ENCODE peak calls at places on chromosomes 12 and 14, in six cellular contexts. L, M, Q, J, P and E are unnamed samples.

GRCh38 chr14:77071938-77072388 is 26.1 kb upstream of the CIPC start:
- DNase-seq in L (no peak), J (no peak), M (peak), P (no peak), Q (no peak), E (peak)

GRCh38 chr14:72024043-72024407 is 91.8 kb downstream of the RGS6 start:
- DNase-seq in J (peak), Q (peak), M (peak), L (no peak), P (no peak), E (no peak)

GRCh38 chr12:57250956-57251355 is at the start of gene STAC3:
- DNase-seq in M (no peak), L (peak), J (no peak), Q (no peak), P (peak), E (no peak)

GRCh38 chr12:69389836-69390235 is 30.3 kb downstream of the YEATS4 start:
- DNase-seq in Q (peak), M (peak), L (no peak), P (no peak), J (peak), E (no peak)

GRCh38 chr12:132723015-132723763 is 12.5 kb downstream of the PGAM5 start:
- DNase-seq in P (no peak), Q (no peak), L (no peak), M (peak), J (peak), E (no peak)

GRCh38 chr12:14843425-14843887 is at the start of gene ART4:
- DNase-seq in P (no peak), Q (no peak), M (no peak), L (no peak), J (no peak), E (no peak)

GRCh38 chr14:50106178-50106577 is 10.2 kb downstream of the VCPKMT start:
- DNase-seq in P (no peak), J (no peak), Q (no peak), M (no peak), L (no peak), E (no peak)

GRCh38 chr14:65927871-65928270 is 515.3 kb downstream of the FUT8 start:
- DNase-seq in L (no peak), J (no peak), M (no peak), P (no peak), Q (no peak), E (no peak)

GRCh38 chr12:42484996-42485395 is 104.5 kb downstream of the PRICKLE1 start:
- DNase-seq in Q (no peak), L (no peak), J (no peak), M (no peak), P (no peak), E (peak)

GRCh38 chr12:103590271-103590670 is 3.2 kb downstream of the STAB2 start:
- DNase-seq in L (no peak), Q (no peak), J (no peak), P (no peak), M (no peak), E (no peak)

GRCh38 chr12:52232233-52232915 is 669 bp upstream of the KRT7 start:
- DNase-seq in J (no peak), L (peak), M (no peak), P (no peak), Q (no peak), E (no peak)

GRCh38 chr12:76921072-76921471 is 42.3 kb upstream of the CSRP2 start:
- DNase-seq in L (no peak), Q (no peak), J (no peak), M (no peak), P (no peak), E (no peak)

GRCh38 chr12:5996459-5996858 is 51.4 kb upstream of the ANO2 start:
- DNase-seq in Q (no peak), P (no peak), M (no peak), J (no peak), L (no peak), E (no peak)

GRCh38 chr14:85934886-85935254 is 404.9 kb downstream of the FLRT2 start:
- DNase-seq in L (no peak), Q (peak), P (no peak), M (no peak), J (no peak), E (no peak)

GRCh38 chr14:76574416-76574815 is 186.9 kb upstream of the VASH1 start:
- DNase-seq in L (no peak), M (no peak), Q (no peak), P (no peak), J (no peak), E (no peak)

GRCh38 chr12:94263905-94264655 is 115.7 kb downstream of the PLXNC1 start:
- DNase-seq in M (peak), P (peak), J (peak), L (no peak), Q (no peak), E (no peak)

GRCh38 chr14:81655423-81656314 is 122.0 kb upstream of the SEL1L start:
- DNase-seq in J (no peak), L (no peak), M (no peak), P (no peak), Q (peak), E (no peak)

GRCh38 chr14:76812093-76812421 is 625 bp downstream of the ANGEL1 start:
- DNase-seq in P (no peak), Q (no peak), L (peak), J (no peak), M (no peak), E (no peak)

GRCh38 chr12:6953417-6954315 is 2.5 kb downstream of the PTPN6 start:
- DNase-seq in L (no peak), Q (no peak), P (no peak), J (no peak), M (no peak), E (no peak)

GRCh38 chr14:77302926-77303325 is 17.8 kb downstream of the POMT2 start:
- DNase-seq in M (peak), L (no peak), J (peak), P (no peak), Q (peak), E (peak)

GRCh38 chr14:33564774-33565630 is 385.9 kb downstream of the EGLN3 start:
- DNase-seq in L (no peak), M (peak), P (no peak), Q (no peak), J (peak), E (peak)

DNA sequence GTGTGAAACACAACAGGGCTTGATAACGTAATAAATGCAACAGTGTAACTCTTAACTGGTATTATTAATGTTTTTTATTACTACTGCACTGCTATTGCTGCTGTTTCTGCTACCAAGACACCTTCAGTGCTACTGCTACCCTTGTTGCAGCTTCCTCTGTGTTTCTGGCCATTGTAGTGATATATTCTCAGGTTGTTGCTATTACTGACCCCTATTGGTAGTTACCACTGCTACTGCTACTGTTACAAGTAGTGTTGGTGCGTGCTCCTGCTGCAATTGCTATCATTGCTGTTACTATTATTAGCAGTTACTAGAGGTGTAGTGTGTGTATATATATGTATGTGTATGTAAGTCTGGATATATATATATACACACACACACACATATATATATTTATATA is 87.2 kb upstream of the PTPRB start:
- DNase-seq in J (peak), L (no peak), Q (peak), P (no peak), M (peak), E (no peak)
- TF ChIP-seq CTCF in J (peak), L (no peak), Q (peak), P (no peak), M (peak), E (peak)

GRCh38 chr12:50574621-50575348 is 70.0 kb downstream of the DIP2B start:
- DNase-seq in J (no peak), P (no peak), M (no peak), Q (no peak), L (no peak), E (peak)
- H3K4me3 ChIP-seq in J (no peak), P (no peak), M (no peak), Q (no peak), L (no peak), E (no peak)

DNA sequence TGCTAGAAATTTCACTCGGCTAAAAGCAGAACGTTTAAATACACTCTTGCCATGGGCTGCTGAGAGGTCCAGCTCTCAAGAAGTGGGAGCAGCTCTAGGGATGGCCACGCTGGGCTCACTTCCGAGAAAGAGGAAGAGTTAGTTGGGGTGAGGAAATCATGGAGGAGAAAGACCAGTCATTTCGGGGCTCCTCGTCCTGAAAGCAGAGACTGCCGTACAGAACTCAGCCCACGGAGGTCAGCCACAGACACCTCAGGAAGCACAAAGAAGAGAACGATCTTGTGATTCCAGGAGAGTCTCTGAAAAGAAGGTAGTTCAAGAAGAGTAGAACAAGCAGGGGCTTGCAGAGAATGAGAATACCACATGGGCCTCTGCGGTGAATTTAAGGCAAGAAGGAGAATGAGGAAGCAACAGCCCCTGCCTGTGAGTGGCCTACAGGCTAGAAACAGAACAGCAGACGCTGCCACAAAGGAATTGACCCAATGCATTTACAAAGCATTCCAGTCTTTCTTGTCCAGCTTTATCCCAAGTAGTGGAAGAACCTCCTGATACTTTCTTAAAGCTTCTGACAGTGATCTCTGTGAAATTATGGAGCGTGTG is 311.9 kb downstream of the CACNA1C start:
- DNase-seq in P (no peak), J (no peak), M (no peak), L (peak), Q (no peak), E (no peak)
- TF ChIP-seq CTCF in P (no peak), J (no peak), M (no peak), L (no peak), Q (no peak), E (no peak)

GRCh38 chr14:70600382-70601157 is at the start of gene MED6:
- DNase-seq in J (peak), L (peak), P (peak), Q (peak), M (peak), E (peak)

GRCh38 chr14:70595443-70596185 is 4.8 kb downstream of the MED6 start:
- DNase-seq in L (no peak), M (peak), Q (peak), J (peak), P (no peak), E (peak)

GRCh38 chr14:70602254-70602653 is 1.8 kb upstream of the MED6 start:
- DNase-seq in Q (no peak), L (no peak), J (no peak), P (no peak), M (no peak), E (no peak)

DNA sequence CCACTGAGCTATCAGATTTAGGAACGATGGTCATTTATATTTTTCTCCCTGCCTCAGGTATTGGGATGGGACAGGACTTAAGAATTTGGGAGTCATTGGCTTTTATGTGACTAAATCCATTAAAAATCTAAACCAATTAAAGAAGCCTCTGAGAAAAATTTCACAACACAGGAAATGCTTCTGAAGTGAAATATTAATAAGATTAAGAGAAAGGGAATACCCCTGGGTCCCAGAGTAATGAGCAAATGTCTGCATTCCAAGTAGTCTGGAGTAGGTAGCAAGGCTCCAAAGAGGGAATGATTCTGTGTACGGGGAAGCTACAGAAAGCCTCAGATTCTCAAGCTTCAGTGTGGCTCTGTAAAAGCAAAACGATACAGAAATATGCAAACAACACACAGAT is 707 bp upstream of the MED6 start:
- DNase-seq in L (no peak), Q (peak), J (no peak), P (no peak), M (peak), E (no peak)
- H3K4me3 ChIP-seq in L (no peak), Q (peak), J (peak), P (peak), M (peak), E (peak)

GRCh38 chr14:104329793-104330192 is 191.4 kb downstream of the KIF26A start:
- DNase-seq in Q (no peak), M (no peak), P (no peak), J (no peak), L (no peak), E (no peak)

GRCh38 chr14:104334812-104335161 is 196.4 kb downstream of the KIF26A start:
- DNase-seq in J (no peak), M (no peak), Q (no peak), L (no peak), P (no peak), E (no peak)

GRCh38 chr14:104332634-104333270 is 194.4 kb downstream of the KIF26A start:
- DNase-seq in Q (no peak), L (peak), J (no peak), M (no peak), P (no peak), E (no peak)

GRCh38 chr14:104333903-104334811 is 195.8 kb downstream of the KIF26A start:
- DNase-seq in P (no peak), J (no peak), L (no peak), Q (no peak), M (no peak), E (no peak)

GRCh38 chr14:104331871-104332605 is 193.7 kb downstream of the KIF26A start:
- DNase-seq in J (no peak), L (peak), M (no peak), Q (peak), P (no peak), E (no peak)
- TF ChIP-seq CTCF in J (no peak), L (no peak), M (no peak), Q (no peak), P (no peak), E (no peak)

DNA sequence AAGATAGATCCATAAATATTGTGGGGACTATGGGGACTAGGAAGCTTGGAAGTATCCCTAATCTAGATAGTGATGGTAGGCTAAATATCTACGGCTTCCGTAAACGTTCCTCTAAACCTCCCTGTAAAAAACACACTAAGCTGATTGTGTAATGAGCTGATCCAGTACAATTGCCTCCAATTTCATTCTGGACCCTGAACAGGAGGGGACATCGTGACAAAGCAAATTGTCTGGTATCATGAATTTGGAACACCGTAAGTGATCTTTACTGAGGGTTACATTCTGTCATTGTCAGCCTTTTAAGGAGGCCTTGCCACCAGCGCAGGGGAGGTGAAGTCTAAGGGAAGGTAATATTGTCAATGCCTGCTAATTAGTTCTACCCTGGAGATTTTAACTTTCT is 514 bp upstream of the MGST1 start:
- DNase-seq in P (no peak), Q (peak), J (no peak), L (no peak), M (no peak), E (no peak)
- H3K4me3 ChIP-seq in P (no peak), Q (peak), J (peak), L (no peak), M (peak), E (peak)

GRCh38 chr12:82517027-82517426 is 158.7 kb downstream of the METTL25 start:
- DNase-seq in M (peak), P (no peak), Q (peak), L (no peak), J (no peak), E (peak)
- TF ChIP-seq CTCF in M (peak), P (no peak), Q (peak), L (no peak), J (peak), E (peak)

DNA sequence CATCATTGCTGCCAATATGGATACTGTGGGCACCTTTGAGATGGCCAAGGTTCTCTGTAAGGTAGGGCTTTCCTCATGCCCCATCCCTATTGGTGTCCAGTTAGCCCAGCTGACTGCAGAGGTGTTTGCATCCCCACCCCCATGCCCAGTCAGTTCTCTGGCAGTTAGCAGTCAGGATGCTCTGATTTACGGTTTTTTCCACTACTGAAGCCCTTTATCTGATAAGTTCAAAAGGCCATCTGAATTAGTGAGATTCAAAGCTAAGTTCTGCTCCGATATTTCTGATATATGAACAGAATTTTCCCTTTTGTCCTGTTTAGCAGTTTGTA is 773 bp downstream of the GMPR2 start:
- DNase-seq in Q (peak), J (no peak), P (no peak), M (no peak), L (peak), E (no peak)
- H3K4me3 ChIP-seq in Q (peak), J (peak), P (no peak), M (peak), L (no peak), E (peak)

GRCh38 chr12:97425380-97425779 is 37.2 kb upstream of the RMST start:
- DNase-seq in P (no peak), Q (no peak), M (no peak), L (no peak), J (no peak), E (no peak)
- TF ChIP-seq CTCF in P (no peak), Q (no peak), M (no peak), L (no peak), J (no peak), E (no peak)

GRCh38 chr14:32368107-32368506 is 39.0 kb downstream of the AKAP6 start:
- DNase-seq in M (no peak), J (no peak), Q (no peak), P (no peak), L (no peak), E (no peak)

GRCh38 chr14:32364941-32365340 is 35.8 kb downstream of the AKAP6 start:
- DNase-seq in M (no peak), P (no peak), J (no peak), Q (no peak), L (no peak), E (no peak)

GRCh38 chr14:32366995-32367394 is 37.9 kb downstream of the AKAP6 start:
- DNase-seq in L (no peak), Q (no peak), J (peak), M (peak), P (no peak), E (no peak)

GRCh38 chr14:32366256-32366655 is 37.2 kb downstream of the AKAP6 start:
- DNase-seq in M (peak), Q (peak), P (no peak), J (peak), L (no peak), E (peak)

GRCh38 chr14:32367501-32367900 is 38.4 kb downstream of the AKAP6 start:
- DNase-seq in Q (no peak), J (no peak), P (no peak), L (no peak), M (no peak), E (no peak)
- H3K4me3 ChIP-seq in Q (no peak), J (no peak), P (no peak), L (no peak), M (no peak), E (no peak)